ENCODE peak calls at places on chromosomes 1 and 21, in eight cellular contexts. G is small intestine; L is HEK293T; N is cerebellar cortex; Z is stimulated activated CD8-positive, alpha-beta memory T cell treated with anti-CD3 and anti-CD28 coated beads, Interleukin-4, amount 100 ng/mL, for 24 hours; V is activated effector memory CD4-positive, alpha-beta T cell treated with anti-CD3 and anti-CD28 coated beads, Interleukin-2, amount 50 U/mL, for 16 hours; O is IMR-90; H is activated CD4-positive, alpha-beta T cell treated with anti-CD3 and anti-CD28 coated beads for 48 hours. B is an unnamed sample.

GRCh38 chr1:168110896-168111545 is 25.7 kb downstream of the GPR161 start:
- DNase-seq in V (no peak), O (no peak), L (peak), H (no peak), G (no peak), Z (no peak), N (no peak), B (no peak)

GRCh38 chr1:208654241-208654640 is 410.1 kb upstream of the PLXNA2 start:
- DNase-seq in V (no peak), Z (no peak), G (peak), L (peak), O (no peak), N (peak), H (no peak), B (no peak)

GRCh38 chr21:29671728-29672127 is 268.1 kb downstream of the GRIK1 start:
- DNase-seq in G (no peak), V (no peak), O (no peak), L (no peak), Z (no peak), H (no peak), N (no peak), B (no peak)

GRCh38 chr1:183370399-183371058 is 47.7 kb downstream of the NMNAT2 start:
- DNase-seq in V (no peak), O (no peak), H (no peak), L (no peak), Z (no peak), G (peak), N (no peak), B (no peak)

GRCh38 chr1:205504311-205505075 is at the start of gene CDK18:
- DNase-seq in V (peak), H (peak), N (peak), L (peak), G (peak), O (no peak), Z (no peak), B (peak)

GRCh38 chr1:12615916-12616708 is 1.9 kb downstream of the DHRS3 start:
- DNase-seq in H (peak), V (peak), G (peak), O (peak), N (peak), L (no peak), Z (no peak), B (no peak)

GRCh38 chr1:178792394-178792793 is 67.3 kb downstream of the RALGPS2 start:
- DNase-seq in O (no peak), H (no peak), G (no peak), V (no peak), L (peak), Z (no peak), N (no peak), B (no peak)

GRCh38 chr21:36799869-36800268 is 101.0 kb downstream of the SIM2 start:
- DNase-seq in H (no peak), N (no peak), O (peak), Z (no peak), V (no peak), G (no peak), L (no peak), B (no peak)

GRCh38 chr1:59697138-59697811 is 117.5 kb upstream of the HOOK1 start:
- DNase-seq in H (peak), V (no peak), Z (no peak), G (no peak), L (no peak), O (no peak), N (no peak), B (no peak)

GRCh38 chr1:78038491-78038939 is 7.3 kb upstream of the GIPC2 start:
- DNase-seq in Z (no peak), L (no peak), G (no peak), V (no peak), O (peak), H (no peak), N (no peak), B (no peak)

GRCh38 chr21:34574581-34574980 is 40.3 kb downstream of the RCAN1 start:
- DNase-seq in L (no peak), H (no peak), Z (no peak), O (no peak), G (no peak), V (no peak), N (no peak), B (no peak)

GRCh38 chr1:31507676-31508530 is 68.4 kb upstream of the TINAGL1 start:
- DNase-seq in N (no peak), V (no peak), O (no peak), G (no peak), Z (no peak), L (no peak), H (no peak), B (no peak)

B was measured in substantia nigra.